ENCODE peak calls at places on chromosomes 16 and 17, in eight cellular contexts. One of them, this sample, is unnamed.

GRCh38 chr17:57008958-57009357 is 31.0 kb downstream of the SCPEP1 start:
- DNase-seq in tibial artery: no peak
- DNase-seq in left ventricle myocardium inferior: no peak
- DNase-seq in stimulated activated CD8-positive, alpha-beta memory T cell treated with anti-CD3 and anti-CD28 coated beads, Interleukin-4, amount 100 ng/mL, for 24 hours: no peak
- DNase-seq in cardiac septum: no peak
- DNase-seq in EH: no peak
- DNase-seq in cardiac fibroblast: no peak
- DNase-seq in GM12891: no peak
- DNase-seq in this sample: no peak

GRCh38 chr16:30813821-30814189 is 26.8 kb upstream of the ZNF629 start:
- DNase-seq in cardiac fibroblast: no peak
- DNase-seq in stimulated activated CD8-positive, alpha-beta memory T cell treated with anti-CD3 and anti-CD28 coated beads, Interleukin-4, amount 100 ng/mL, for 24 hours: no peak
- DNase-seq in EH: no peak
- DNase-seq in cardiac septum: no peak
- DNase-seq in GM12891: no peak
- DNase-seq in tibial artery: no peak
- DNase-seq in left ventricle myocardium inferior: no peak
- DNase-seq in this sample: no peak

GRCh38 chr17:17819561-17819995 is 17.2 kb downstream of the SREBF1 start:
- DNase-seq in GM12891: peak; percentile 64
- DNase-seq in left ventricle myocardium inferior: peak; percentile 53
- DNase-seq in tibial artery: peak; percentile 68
- DNase-seq in cardiac fibroblast: peak; percentile 93
- DNase-seq in EH: peak; percentile 93
- DNase-seq in cardiac septum: no peak
- DNase-seq in stimulated activated CD8-positive, alpha-beta memory T cell treated with anti-CD3 and anti-CD28 coated beads, Interleukin-4, amount 100 ng/mL, for 24 hours: peak; percentile 61
- DNase-seq in this sample: peak; percentile 74

GRCh38 chr16:88014954-88015805 is 63.9 kb downstream of the BANP start:
- DNase-seq in stimulated activated CD8-positive, alpha-beta memory T cell treated with anti-CD3 and anti-CD28 coated beads, Interleukin-4, amount 100 ng/mL, for 24 hours: no peak
- DNase-seq in cardiac septum: peak; percentile 70
- DNase-seq in left ventricle myocardium inferior: no peak
- DNase-seq in GM12891: no peak
- DNase-seq in tibial artery: no peak
- DNase-seq in EH: no peak
- DNase-seq in cardiac fibroblast: no peak
- DNase-seq in this sample: no peak

GRCh38 chr16:68097088-68097487 is 11.9 kb downstream of the NFATC3 start:
- DNase-seq in stimulated activated CD8-positive, alpha-beta memory T cell treated with anti-CD3 and anti-CD28 coated beads, Interleukin-4, amount 100 ng/mL, for 24 hours: no peak
- DNase-seq in GM12891: no peak
- DNase-seq in EH: peak; percentile 18
- DNase-seq in left ventricle myocardium inferior: no peak
- DNase-seq in cardiac septum: no peak
- DNase-seq in cardiac fibroblast: no peak
- DNase-seq in tibial artery: no peak
- DNase-seq in this sample: no peak

GRCh38 chr16:55499951-55500350 is 8.9 kb upstream of the LPCAT2 start:
- DNase-seq in cardiac fibroblast: peak; percentile 97
- DNase-seq in tibial artery: peak; percentile 18
- DNase-seq in left ventricle myocardium inferior: no peak
- DNase-seq in cardiac septum: no peak
- DNase-seq in stimulated activated CD8-positive, alpha-beta memory T cell treated with anti-CD3 and anti-CD28 coated beads, Interleukin-4, amount 100 ng/mL, for 24 hours: no peak
- DNase-seq in GM12891: no peak
- DNase-seq in EH: peak; percentile 100
- DNase-seq in this sample: peak; percentile 54

GRCh38 chr16:1509307-1510221 is 16.4 kb downstream of the TELO2 start:
- DNase-seq in cardiac septum: peak; percentile 90
- DNase-seq in left ventricle myocardium inferior: peak; percentile 78
- DNase-seq in GM12891: no peak
- DNase-seq in EH: no peak
- DNase-seq in stimulated activated CD8-positive, alpha-beta memory T cell treated with anti-CD3 and anti-CD28 coated beads, Interleukin-4, amount 100 ng/mL, for 24 hours: no peak
- DNase-seq in tibial artery: peak; percentile 60
- DNase-seq in cardiac fibroblast: no peak
- DNase-seq in this sample: no peak

GRCh38 chr16:87844374-87844733 is 25.0 kb downstream of the SLC7A5 start:
- DNase-seq in cardiac fibroblast: no peak
- DNase-seq in tibial artery: no peak
- DNase-seq in left ventricle myocardium inferior: peak; percentile 43
- DNase-seq in GM12891: no peak
- DNase-seq in cardiac septum: no peak
- DNase-seq in EH: no peak
- DNase-seq in stimulated activated CD8-positive, alpha-beta memory T cell treated with anti-CD3 and anti-CD28 coated beads, Interleukin-4, amount 100 ng/mL, for 24 hours: no peak
- DNase-seq in this sample: no peak

GRCh38 chr16:85092851-85093250 is 19.4 kb downstream of the CIBAR2 start:
- DNase-seq in cardiac fibroblast: no peak
- DNase-seq in tibial artery: no peak
- DNase-seq in cardiac septum: no peak
- DNase-seq in stimulated activated CD8-positive, alpha-beta memory T cell treated with anti-CD3 and anti-CD28 coated beads, Interleukin-4, amount 100 ng/mL, for 24 hours: no peak
- DNase-seq in left ventricle myocardium inferior: no peak
- DNase-seq in EH: no peak
- DNase-seq in GM12891: no peak
- DNase-seq in this sample: no peak

GRCh38 chr16:58123896-58124600 is 5.1 kb downstream of the CFAP20 start:
- DNase-seq in GM12891: no peak
- DNase-seq in tibial artery: no peak
- DNase-seq in cardiac fibroblast: no peak
- DNase-seq in cardiac septum: no peak
- DNase-seq in EH: peak; percentile 22
- DNase-seq in stimulated activated CD8-positive, alpha-beta memory T cell treated with anti-CD3 and anti-CD28 coated beads, Interleukin-4, amount 100 ng/mL, for 24 hours: no peak
- DNase-seq in left ventricle myocardium inferior: no peak
- DNase-seq in this sample: no peak

GRCh38 chr16:89360760-89361435 is 129.5 kb downstream of the ANKRD11 start:
- DNase-seq in GM12891: no peak
- DNase-seq in cardiac fibroblast: no peak
- DNase-seq in left ventricle myocardium inferior: no peak
- DNase-seq in stimulated activated CD8-positive, alpha-beta memory T cell treated with anti-CD3 and anti-CD28 coated beads, Interleukin-4, amount 100 ng/mL, for 24 hours: peak; percentile 64
- DNase-seq in EH: no peak
- DNase-seq in tibial artery: no peak
- DNase-seq in cardiac septum: no peak
- DNase-seq in this sample: no peak

GRCh38 chr16:76277099-76278030 is at the start of gene CNTNAP4:
- DNase-seq in GM12891: no peak
- DNase-seq in stimulated activated CD8-positive, alpha-beta memory T cell treated with anti-CD3 and anti-CD28 coated beads, Interleukin-4, amount 100 ng/mL, for 24 hours: no peak
- DNase-seq in left ventricle myocardium inferior: no peak
- DNase-seq in EH: no peak
- DNase-seq in cardiac fibroblast: peak; percentile 6
- DNase-seq in tibial artery: peak; percentile 32
- DNase-seq in cardiac septum: no peak
- DNase-seq in this sample: no peak

GRCh38 chr17:78040561-78041400 is 82.3 kb downstream of the TNRC6C start:
- DNase-seq in left ventricle myocardium inferior: peak; percentile 63
- DNase-seq in cardiac fibroblast: peak; percentile 55
- DNase-seq in EH: peak; percentile 76
- DNase-seq in stimulated activated CD8-positive, alpha-beta memory T cell treated with anti-CD3 and anti-CD28 coated beads, Interleukin-4, amount 100 ng/mL, for 24 hours: no peak
- DNase-seq in cardiac septum: peak; percentile 82
- DNase-seq in GM12891: peak; percentile 39
- DNase-seq in tibial artery: peak; percentile 57
- DNase-seq in this sample: peak; percentile 84

GRCh38 chr17:18327093-18327492 is 12.0 kb downstream of the SMCR8 start:
- DNase-seq in cardiac septum: no peak
- DNase-seq in stimulated activated CD8-positive, alpha-beta memory T cell treated with anti-CD3 and anti-CD28 coated beads, Interleukin-4, amount 100 ng/mL, for 24 hours: no peak
- DNase-seq in cardiac fibroblast: no peak
- DNase-seq in EH: no peak
- DNase-seq in left ventricle myocardium inferior: no peak
- DNase-seq in tibial artery: no peak
- DNase-seq in GM12891: no peak
- DNase-seq in this sample: no peak

GRCh38 chr16:10921536-10922327 is 20.5 kb downstream of the DEXI start:
- DNase-seq in cardiac fibroblast: peak; percentile 32
- DNase-seq in stimulated activated CD8-positive, alpha-beta memory T cell treated with anti-CD3 and anti-CD28 coated beads, Interleukin-4, amount 100 ng/mL, for 24 hours: no peak
- DNase-seq in left ventricle myocardium inferior: peak; percentile 42
- DNase-seq in cardiac septum: no peak
- DNase-seq in tibial artery: no peak
- DNase-seq in GM12891: no peak
- DNase-seq in EH: peak; percentile 15
- DNase-seq in this sample: no peak

GRCh38 chr17:32819035-32819434 is 57.9 kb downstream of the MYO1D start:
- DNase-seq in cardiac septum: no peak
- DNase-seq in tibial artery: no peak
- DNase-seq in GM12891: no peak
- DNase-seq in EH: peak; percentile 40
- DNase-seq in cardiac fibroblast: peak; percentile 26
- DNase-seq in stimulated activated CD8-positive, alpha-beta memory T cell treated with anti-CD3 and anti-CD28 coated beads, Interleukin-4, amount 100 ng/mL, for 24 hours: no peak
- DNase-seq in left ventricle myocardium inferior: no peak
- DNase-seq in this sample: no peak

GRCh38 chr16:61900482-61900881 is 135.8 kb downstream of the CDH8 start:
- DNase-seq in cardiac fibroblast: peak; percentile 1
- DNase-seq in left ventricle myocardium inferior: no peak
- DNase-seq in tibial artery: no peak
- DNase-seq in stimulated activated CD8-positive, alpha-beta memory T cell treated with anti-CD3 and anti-CD28 coated beads, Interleukin-4, amount 100 ng/mL, for 24 hours: no peak
- DNase-seq in cardiac septum: no peak
- DNase-seq in EH: peak; percentile 56
- DNase-seq in GM12891: no peak
- DNase-seq in this sample: no peak

GRCh38 chr16:10871157-10871991 is 5.6 kb upstream of the CIITA start:
- DNase-seq in GM12891: no peak
- DNase-seq in stimulated activated CD8-positive, alpha-beta memory T cell treated with anti-CD3 and anti-CD28 coated beads, Interleukin-4, amount 100 ng/mL, for 24 hours: peak; percentile 40
- DNase-seq in EH: peak; percentile 89
- DNase-seq in cardiac septum: no peak
- DNase-seq in cardiac fibroblast: peak; percentile 58
- DNase-seq in tibial artery: peak; percentile 43
- DNase-seq in left ventricle myocardium inferior: no peak
- DNase-seq in this sample: peak; percentile 73

GRCh38 chr16:13041180-13041579 is 139.8 kb downstream of the SHISA9 start:
- DNase-seq in left ventricle myocardium inferior: no peak
- DNase-seq in cardiac septum: no peak
- DNase-seq in tibial artery: no peak
- DNase-seq in stimulated activated CD8-positive, alpha-beta memory T cell treated with anti-CD3 and anti-CD28 coated beads, Interleukin-4, amount 100 ng/mL, for 24 hours: no peak
- DNase-seq in GM12891: no peak
- DNase-seq in EH: no peak
- DNase-seq in cardiac fibroblast: no peak
- DNase-seq in this sample: no peak

This sample was measured in SK-MEL-5.